ENCODE peak calls at places on chromosomes 6 and 20, in six cellular contexts. O is occipital lobe; L is activated CD4-positive, alpha-beta memory T cell treated with anti-CD3 and anti-CD28 coated beads, Interleukin-2, amount 10 ng/mL, durations not matched to agents 7 days and 5 days; B is CD8-positive, alpha-beta memory T cell; U is glomerular endothelial cell; R is NCI-H1092 treated with DMSO at 0.1 percent for 48 hours. I is an unnamed sample.

GRCh38 chr6:48069280-48069679 is 41.7 kb downstream of the PTCHD4 start:
- DNase-seq in U (no peak), R (no peak), B (no peak), O (no peak), L (no peak), I (no peak)

GRCh38 chr6:144753023-144753705 is 468.0 kb downstream of the UTRN start:
- DNase-seq in U (no peak), R (no peak), B (no peak), O (no peak), L (no peak), I (no peak)

GRCh38 chr20:23456416-23456815 is 3.7 kb upstream of the CST11 start:
- DNase-seq in U (no peak), B (peak; percentile 10), L (no peak), O (no peak), R (no peak), I (no peak)

GRCh38 chr6:153090241-153090930 is 40.7 kb downstream of the RGS17 start:
- DNase-seq in R (no peak), L (no peak), U (peak; percentile 71), O (no peak), B (no peak), I (peak; percentile 84)

GRCh38 chr6:117463762-117464665 is 18.5 kb upstream of the DCBLD1 start:
- DNase-seq in O (no peak), B (no peak), L (no peak), U (no peak), R (no peak), I (peak; percentile 36)

GRCh38 chr20:24653306-24653705 is 183.9 kb downstream of the SYNDIG1 start:
- DNase-seq in B (no peak), U (no peak), O (no peak), R (no peak), L (no peak), I (no peak)

GRCh38 chr6:130362128-130362527 is 3.7 kb upstream of the TMEM200A start:
- DNase-seq in B (no peak), R (no peak), O (no peak), L (no peak), U (no peak), I (no peak)

GRCh38 chr6:145110109-145110508 is 625.2 kb downstream of the EPM2A start:
- DNase-seq in L (no peak), U (no peak), B (no peak), O (no peak), R (no peak), I (no peak)

GRCh38 chr6:25122001-25122400 is 157.2 kb upstream of the CARMIL1 start:
- DNase-seq in U (peak; percentile 60), L (no peak), O (no peak), B (no peak), R (no peak), I (no peak)

GRCh38 chr20:8019178-8019997 is at the start of gene TMX4:
- DNase-seq in O (peak; percentile 94), R (peak; percentile 97), L (peak; percentile 93), U (peak; percentile 44), B (peak; percentile 79), I (peak; percentile 63)

GRCh38 chr6:157982580-157983438 is 1.1 kb downstream of the SYNJ2 start:
- DNase-seq in R (no peak), B (peak; percentile 23), O (no peak), L (no peak), U (peak; percentile 34), I (no peak)

GRCh38 chr6:80642452-80642851 is 536.0 kb downstream of the BCKDHB start:
- DNase-seq in B (no peak), O (no peak), L (no peak), R (no peak), U (no peak), I (no peak)

GRCh38 chr6:126605089-126605488 is 265.2 kb downstream of the CENPW start:
- DNase-seq in R (no peak), B (no peak), U (no peak), L (no peak), O (no peak), I (no peak)

I was measured in Panc1.